ENCODE peak calls at places on chromosomes 16 and 17, in six cellular contexts. Y, X, G, M, E and R are unnamed samples.

GRCh38 chr16:23640669-23640958 is 496 bp downstream of the PALB2 start:
- DNase-seq in Y (no peak), X (peak), G (no peak), M (peak), E (no peak), R (no peak)

GRCh38 chr16:27752241-27752640 is 202.3 kb downstream of the KATNIP start:
- DNase-seq in Y (no peak), X (no peak), G (no peak), M (no peak), E (no peak), R (no peak)

GRCh38 chr17:31310877-31311276 is 3.0 kb downstream of the EVI2B start:
- DNase-seq in Y (no peak), X (no peak), G (no peak), M (no peak), E (no peak), R (no peak)

GRCh38 chr16:83609178-83609577 is 198.6 kb upstream of the HSBP1 start:
- DNase-seq in Y (no peak), X (no peak), G (no peak), M (peak), E (no peak), R (no peak)

GRCh38 chr16:18829221-18829620 is 27.9 kb upstream of the ARL6IP1 start:
- DNase-seq in Y (no peak), X (no peak), G (no peak), M (no peak), E (no peak), R (no peak)

GRCh38 chr17:80419255-80419654 is 4.3 kb downstream of the ENDOV start:
- DNase-seq in Y (no peak), X (no peak), G (no peak), M (no peak), E (no peak), R (no peak)

GRCh38 chr16:30499284-30499683 is 26.7 kb downstream of the ITGAL start:
- DNase-seq in Y (no peak), X (no peak), G (no peak), M (no peak), E (no peak), R (no peak)

GRCh38 chr16:56861092-56861610 is 3.9 kb upstream of the SLC12A3 start:
- DNase-seq in Y (no peak), X (peak), G (peak), M (no peak), E (no peak), R (no peak)

GRCh38 chr17:78329263-78330059 is 30.4 kb downstream of the SOCS3 start:
- DNase-seq in Y (no peak), X (peak), G (no peak), M (peak), E (peak), R (no peak)

GRCh38 chr16:6837722-6838121 is 494.9 kb upstream of the RBFOX1 start:
- DNase-seq in Y (no peak), X (no peak), G (no peak), M (no peak), E (no peak), R (no peak)

GRCh38 chr17:32658470-32659418 is 172.0 kb downstream of the CDK5R1 start:
- DNase-seq in Y (no peak), X (no peak), G (no peak), M (no peak), E (no peak), R (no peak)

GRCh38 chr17:10013360-10014112 is 108.5 kb upstream of the RCVRN start:
- DNase-seq in Y (no peak), X (no peak), G (no peak), M (peak), E (no peak), R (no peak)

GRCh38 chr17:28404007-28404406 is 2.0 kb downstream of the SLC46A1 start:
- DNase-seq in Y (no peak), X (no peak), G (no peak), M (no peak), E (no peak), R (no peak)

GRCh38 chr16:35134471-35134870 is 1675.1 kb downstream of the TP53TG3F start:
- DNase-seq in Y (no peak), X (no peak), G (no peak), M (no peak), E (no peak), R (no peak)

DNA sequence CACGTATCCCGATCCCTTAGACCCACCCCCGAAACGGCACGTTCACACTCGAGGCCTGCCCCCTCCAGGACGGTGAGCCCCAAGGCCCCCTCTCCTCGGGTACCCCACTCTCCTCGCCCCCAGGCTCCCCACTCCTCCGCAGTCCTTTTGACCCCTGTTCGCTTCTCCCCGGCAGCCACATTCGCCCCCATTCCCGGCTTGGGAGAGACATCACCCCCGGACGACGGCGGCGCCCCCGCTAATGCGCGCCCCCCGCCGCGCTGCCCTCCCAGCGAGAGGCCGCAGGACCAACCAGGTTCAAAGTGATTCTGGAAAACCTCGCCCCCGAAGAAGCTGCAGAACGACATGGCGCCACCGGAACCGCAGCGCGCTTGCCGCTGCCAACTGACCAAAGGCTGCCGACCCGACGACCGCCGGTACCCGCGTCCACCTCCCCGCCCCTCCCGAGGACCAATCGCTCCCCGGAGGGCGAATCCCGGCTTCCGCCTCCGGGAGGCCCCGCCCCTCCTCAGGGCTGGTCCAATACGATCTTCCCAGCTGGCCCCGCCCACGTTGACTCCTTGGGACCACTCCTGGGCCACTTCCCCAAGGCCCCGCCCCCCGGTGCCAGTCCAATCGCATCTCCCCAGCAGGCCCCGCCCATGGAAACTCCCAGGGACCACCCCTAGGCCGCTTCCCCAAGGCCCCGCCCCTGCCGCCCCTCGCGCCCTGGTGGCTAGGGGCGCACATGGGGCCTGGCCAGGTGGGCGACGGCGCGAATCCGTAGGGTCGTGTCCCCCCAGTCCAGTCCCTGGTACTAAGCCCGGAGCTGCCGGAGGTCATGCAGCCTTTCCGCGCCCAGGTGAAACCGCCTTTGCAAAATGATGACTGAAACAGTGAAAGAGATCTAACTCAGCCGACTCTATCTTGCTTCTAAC is at the start of gene MSRB1:
- DNase-seq in Y (peak), X (peak), G (peak), M (peak), E (peak), R (peak)
- TF ChIP-seq CTCF in Y (no peak), X (no peak), G (peak), M (no peak), E (no peak), R (no peak)

DNA sequence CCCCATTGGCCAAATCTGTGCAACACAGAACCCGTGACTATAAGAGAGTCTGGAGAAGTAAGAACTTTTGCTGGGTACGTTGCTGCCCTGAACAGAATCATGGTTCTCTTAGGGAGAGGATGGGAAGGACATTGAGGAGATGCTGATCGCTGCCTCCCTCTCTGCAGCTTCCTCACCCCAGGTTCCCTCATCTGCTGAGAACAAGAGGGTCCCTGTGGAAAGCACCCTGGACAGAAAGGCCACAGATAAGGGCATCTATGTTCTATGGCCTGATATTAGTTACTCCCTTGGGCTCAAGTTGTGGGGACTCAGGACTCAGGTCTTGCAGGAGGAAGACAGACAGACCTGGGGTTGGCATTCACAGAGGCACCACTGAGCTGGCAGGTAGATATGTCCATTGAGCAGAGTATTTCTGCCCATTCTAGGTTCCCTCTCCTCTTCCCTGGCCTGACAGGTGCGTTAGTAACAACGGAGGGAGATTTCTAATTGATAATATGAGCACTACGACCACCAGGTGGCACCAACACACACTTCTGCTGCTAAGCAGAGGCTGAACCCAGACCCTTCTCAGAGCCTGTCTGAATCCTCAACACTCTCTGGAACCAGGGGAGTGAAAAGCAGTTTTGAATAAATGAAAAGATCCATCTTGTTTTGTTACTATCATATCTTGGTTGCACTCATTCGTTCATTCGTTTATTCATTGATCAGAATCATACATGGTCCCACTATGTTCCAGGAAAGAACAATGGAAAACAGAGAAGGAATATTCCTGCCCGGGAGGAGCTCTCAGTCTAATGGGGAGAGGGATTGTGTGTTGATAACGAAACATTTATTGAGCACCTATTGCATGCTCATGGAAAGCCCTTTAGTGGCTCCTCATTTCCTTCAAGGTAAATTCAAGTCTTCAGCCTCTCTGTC is 56.4 kb downstream of the SLC6A2 start:
- DNase-seq in Y (peak), X (peak), G (peak), M (peak), E (peak), R (peak)
- TF ChIP-seq CTCF in Y (peak), X (peak), G (peak), M (peak), E (peak), R (no peak)

GRCh38 chr16:22198547-22199293 is 7.4 kb upstream of the EEF2K start:
- DNase-seq in Y (no peak), X (peak), G (no peak), M (peak), E (no peak), R (no peak)
- TF ChIP-seq CTCF in Y (no peak), X (no peak), G (no peak), M (peak), E (peak), R (no peak)

DNA sequence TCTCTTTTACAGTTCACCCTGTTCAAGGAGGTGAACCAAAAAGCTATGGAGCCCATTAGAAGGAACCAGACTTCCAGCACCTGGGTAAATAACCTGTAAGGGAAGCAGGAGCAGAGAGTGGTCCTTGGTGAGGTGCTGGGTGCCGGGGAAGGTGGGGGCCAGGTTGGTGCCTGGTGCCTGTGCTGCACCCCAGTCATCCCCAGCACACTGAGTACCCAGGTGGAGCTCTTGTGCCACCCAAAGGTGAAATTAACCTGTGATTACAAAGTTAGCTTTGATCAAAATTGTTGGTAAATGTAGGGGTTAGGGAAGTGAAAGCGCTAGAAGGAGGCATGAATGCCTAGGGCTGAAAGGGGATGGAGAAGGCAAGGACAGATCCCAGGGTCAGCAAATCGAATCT is 58.6 kb downstream of the CDRT4 start:
- DNase-seq in Y (no peak), X (no peak), G (no peak), M (no peak), E (no peak), R (no peak)
- TF ChIP-seq CTCF in Y (no peak), X (no peak), G (no peak), M (no peak), E (no peak), R (no peak)

DNA sequence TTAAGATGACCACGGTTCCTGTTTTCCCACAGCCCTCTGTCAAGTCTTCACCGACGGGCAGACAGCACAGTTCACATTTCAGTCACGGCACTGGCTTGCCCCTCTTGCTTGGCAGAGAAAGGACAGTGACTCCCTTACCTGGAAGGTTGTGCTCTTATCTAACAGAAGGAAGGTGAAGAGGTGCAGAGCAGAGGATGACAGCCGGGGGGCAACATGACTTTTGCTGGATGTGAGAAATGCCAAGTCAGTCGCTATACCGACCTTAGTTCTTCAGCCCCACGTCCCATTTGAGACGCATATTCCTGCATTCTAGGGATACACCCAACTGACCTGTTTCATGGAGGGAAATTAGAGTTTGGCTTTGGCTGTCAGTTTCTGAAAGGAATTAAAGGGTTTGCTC is 492.3 kb downstream of the NPIPA7 start:
- DNase-seq in Y (no peak), X (no peak), G (peak), M (no peak), E (no peak), R (no peak)
- TF ChIP-seq CTCF in Y (no peak), X (no peak), G (peak), M (no peak), E (no peak), R (no peak)

GRCh38 chr17:51435641-51436091 is 175.3 kb downstream of the UTP18 start:
- DNase-seq in Y (no peak), X (no peak), G (peak), M (peak), E (no peak), R (peak)
- TF ChIP-seq CTCF in Y (peak), X (peak), G (peak), M (no peak), E (peak), R (no peak)

DNA sequence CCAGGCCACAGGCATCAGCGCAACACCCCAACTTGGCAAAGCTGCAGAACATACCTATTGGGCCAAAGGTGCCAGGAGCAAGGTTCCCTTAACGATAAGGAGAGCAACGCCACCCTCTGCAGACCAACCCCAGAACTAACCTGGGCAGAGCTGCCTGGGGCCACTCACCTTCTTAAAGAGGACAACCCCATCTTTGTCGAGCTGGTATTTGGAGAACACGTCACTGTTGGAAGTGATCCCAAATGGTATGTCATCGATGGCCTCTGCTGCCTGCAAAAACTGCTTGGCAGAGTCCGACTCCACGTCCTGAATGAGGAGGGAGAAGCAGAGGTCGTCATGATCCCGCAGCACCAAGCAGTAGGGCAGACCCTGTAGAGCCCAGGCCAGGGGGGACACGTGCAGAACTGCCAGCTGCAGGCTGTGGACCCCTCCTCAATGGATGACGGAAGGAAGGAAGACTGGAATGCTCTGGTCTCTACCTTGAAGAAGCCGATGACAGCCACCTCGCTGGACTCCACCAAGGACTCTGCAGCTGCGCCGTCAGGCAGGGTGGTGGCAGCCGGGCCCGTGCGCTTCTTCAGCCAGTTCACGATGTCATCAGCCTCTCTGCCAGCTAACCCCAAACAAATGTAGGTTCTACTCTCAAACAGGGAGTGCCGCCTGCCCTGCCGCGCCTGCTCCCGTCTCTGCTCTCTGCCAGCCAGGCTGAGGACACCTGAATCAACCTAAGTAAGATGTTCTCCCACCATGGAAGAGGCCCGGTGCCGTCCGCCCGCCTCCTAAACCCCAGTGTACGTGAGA is 5.2 kb downstream of the P4HB start:
- DNase-seq in Y (no peak), X (peak), G (no peak), M (peak), E (no peak), R (peak)
- TF ChIP-seq CTCF in Y (peak), X (no peak), G (peak), M (no peak), E (no peak), R (no peak)

GRCh38 chr16:65837431-65837986 is 529.0 kb upstream of the CDH5 start:
- DNase-seq in Y (no peak), X (no peak), G (no peak), M (no peak), E (no peak), R (no peak)
- TF ChIP-seq CTCF in Y (no peak), X (no peak), G (no peak), M (no peak), E (no peak), R (no peak)

DNA sequence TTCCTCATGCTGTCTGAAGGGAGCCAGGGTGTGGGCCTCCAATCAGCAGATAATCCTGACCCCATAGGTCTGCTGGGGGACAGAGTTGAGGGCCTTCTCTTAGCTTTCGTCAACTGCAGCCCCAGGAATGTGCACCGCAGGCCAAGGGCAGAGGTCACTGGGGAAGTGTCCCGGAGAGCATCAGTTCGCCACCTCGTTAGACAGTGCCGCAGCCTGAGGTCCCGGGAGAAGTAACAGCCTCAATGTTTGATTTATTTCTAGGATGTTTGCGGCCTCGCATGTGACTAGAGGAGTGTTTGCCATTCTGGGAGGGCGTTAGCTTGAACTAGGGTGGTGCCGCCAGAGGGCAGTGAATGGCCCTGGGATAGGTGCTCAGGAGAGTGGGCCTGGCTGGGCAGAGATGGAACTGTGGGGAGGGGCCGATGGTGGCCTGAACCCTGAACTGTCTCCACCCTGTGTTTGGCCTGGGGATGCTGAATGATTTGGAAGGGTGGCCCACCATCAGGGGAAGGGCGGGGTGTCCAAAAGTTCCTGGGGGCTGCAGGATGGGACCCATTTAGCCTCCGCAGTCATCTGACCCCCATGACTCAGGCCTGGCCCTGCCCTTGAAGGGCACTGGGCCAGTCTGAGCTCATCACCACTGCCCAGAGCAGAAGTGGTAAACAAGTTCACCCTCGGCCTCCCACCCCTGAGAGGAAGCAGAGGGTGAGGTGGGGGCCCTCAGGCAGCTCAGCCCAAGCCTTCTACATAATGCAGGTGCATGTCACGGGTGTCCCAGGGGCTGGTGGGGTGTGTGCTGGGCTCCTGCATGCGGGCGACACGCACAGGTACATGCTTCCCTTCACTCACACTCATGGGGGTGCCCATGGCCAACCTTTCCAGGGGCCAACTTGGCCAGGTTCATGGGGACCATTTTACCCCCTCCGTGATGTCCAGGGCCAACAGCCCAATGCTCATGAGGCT is 12.4 kb upstream of the TAC4 start:
- DNase-seq in Y (no peak), X (no peak), G (peak), M (no peak), E (no peak), R (peak)
- TF ChIP-seq CTCF in Y (peak), X (no peak), G (peak), M (no peak), E (no peak), R (no peak)

DNA sequence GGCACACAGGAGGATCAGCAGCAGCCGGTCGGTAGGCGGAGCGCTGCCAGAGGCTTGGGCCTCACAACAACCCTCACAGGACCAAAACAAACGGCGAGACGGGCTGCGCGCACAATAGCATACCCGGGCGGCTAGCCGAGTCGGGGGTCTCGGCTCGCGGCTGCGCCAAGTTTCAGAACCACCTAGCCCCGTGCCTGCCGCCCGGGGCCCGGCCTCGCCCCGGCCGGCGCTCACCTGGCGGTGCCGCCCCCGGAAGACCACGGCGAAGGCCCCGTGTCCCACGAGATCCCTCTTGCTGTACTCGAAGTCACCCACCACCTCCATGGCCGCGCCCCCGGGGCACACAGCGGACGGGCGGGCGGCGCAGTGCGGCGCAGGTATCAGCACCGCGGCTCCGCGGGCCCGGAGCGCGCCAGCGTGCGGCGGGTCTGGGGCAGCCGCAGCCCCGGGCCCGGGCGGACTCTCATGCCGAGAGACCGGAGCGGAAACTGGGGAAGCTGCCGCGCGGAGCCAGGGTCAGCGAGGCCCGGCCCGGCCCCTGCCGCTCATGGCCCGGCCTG is 562 bp downstream of the ULK2 start:
- DNase-seq in Y (no peak), X (peak), G (peak), M (peak), E (peak), R (peak)
- TF ChIP-seq CTCF in Y (peak), X (peak), G (peak), M (peak), E (peak), R (no peak)